ENCODE peak calls at places on chromosomes 11 and 22, in eight cellular contexts. I is skeletal muscle cell; L is activated CD8-positive, alpha-beta memory T cell treated with anti-CD3 and anti-CD28 coated beads for 48 hours; P is iris pigment epithelial cell; Z is NCI-H1694; A is HFFc6; E is smooth muscle cell of the brain vasculature; T is EL. R is an unnamed sample.

GRCh38 chr22:49233507-49234100 is 594.1 kb downstream of the BRD1 start:
- DNase-seq in I (no peak), L (no peak), P (no peak), Z (no peak), A (no peak), E (no peak), T (no peak), R (no peak)

GRCh38 chr22:21865041-21865440 is 2.4 kb downstream of the MAPK1 start:
- DNase-seq in I (peak; percentile 56), L (no peak), P (peak; percentile 93), Z (no peak), A (peak; percentile 83), E (no peak), T (peak; percentile 84), R (peak; percentile 72)

GRCh38 chr11:91263698-91264097 is 960.9 kb upstream of the FAT3 start:
- DNase-seq in I (no peak), L (no peak), P (no peak), Z (no peak), A (no peak), E (no peak), T (no peak), R (no peak)

GRCh38 chr11:1471736-1472135 is 14.8 kb downstream of the MOB2 start:
- DNase-seq in I (no peak), L (no peak), P (no peak), Z (no peak), A (no peak), E (no peak), T (no peak), R (no peak)

GRCh38 chr11:34904421-34904950 is 11.7 kb downstream of the APIP start:
- DNase-seq in I (no peak), L (no peak), P (no peak), Z (no peak), A (no peak), E (no peak), T (no peak), R (no peak)

GRCh38 chr11:72373163-72373562 is 61.2 kb downstream of the CLPB start:
- DNase-seq in I (no peak), L (no peak), P (no peak), Z (no peak), A (no peak), E (no peak), T (no peak), R (no peak)

GRCh38 chr22:24247011-24247507 is 2.2 kb upstream of the GGT5 start:
- DNase-seq in I (no peak), L (no peak), P (peak; percentile 35), Z (no peak), A (no peak), E (no peak), T (no peak), R (peak; percentile 10)

GRCh38 chr11:2839395-2839941 is 46.1 kb downstream of the CDKN1C start:
- DNase-seq in I (no peak), L (no peak), P (no peak), Z (no peak), A (no peak), E (no peak), T (no peak), R (no peak)

GRCh38 chr11:128865490-128865889 is 1.6 kb downstream of the KCNJ1 start:
- DNase-seq in I (no peak), L (no peak), P (no peak), Z (no peak), A (peak; percentile 37), E (no peak), T (peak; percentile 44), R (no peak)

GRCh38 chr22:39290724-39291161 is 28.7 kb downstream of the RPL3 start:
- DNase-seq in I (no peak), L (no peak), P (peak; percentile 84), Z (no peak), A (no peak), E (no peak), T (peak; percentile 58), R (peak; percentile 58)

GRCh38 chr11:135006800-135007199 is 594.8 kb upstream of the B3GAT1 start:
- DNase-seq in I (no peak), L (no peak), P (no peak), Z (peak; percentile 51), A (no peak), E (no peak), T (no peak), R (no peak)

GRCh38 chr11:100680070-100680469 is 7.0 kb upstream of the ARHGAP42 start:
- DNase-seq in I (no peak), L (no peak), P (no peak), Z (peak; percentile 40), A (no peak), E (no peak), T (no peak), R (no peak)

GRCh38 chr11:19117760-19118097 is 761 bp downstream of the ZDHHC13 start:
- DNase-seq in I (no peak), L (no peak), P (no peak), Z (no peak), A (peak; percentile 25), E (no peak), T (no peak), R (no peak)

GRCh38 chr11:119375629-119376196 is 5.8 kb downstream of the USP2 start:
- DNase-seq in I (peak; percentile 69), L (no peak), P (peak; percentile 66), Z (no peak), A (peak; percentile 77), E (no peak), T (peak; percentile 41), R (peak; percentile 76)

GRCh38 chr11:110513521-110514450 is 84.0 kb downstream of the FDX1 start:
- DNase-seq in I (no peak), L (no peak), P (no peak), Z (no peak), A (no peak), E (no peak), T (no peak), R (no peak)

GRCh38 chr11:75013051-75013450 is 24.3 kb downstream of the NEU3 start:
- DNase-seq in I (no peak), L (no peak), P (peak; percentile 66), Z (no peak), A (no peak), E (no peak), T (no peak), R (no peak)

GRCh38 chr11:61023086-61024035 is 51.9 kb downstream of the CD6 start:
- DNase-seq in I (no peak), L (no peak), P (no peak), Z (no peak), A (no peak), E (no peak), T (no peak), R (no peak)

GRCh38 chr11:27858901-27859300 is 158.6 kb upstream of the BDNF start:
- DNase-seq in I (no peak), L (no peak), P (no peak), Z (no peak), A (peak; percentile 19), E (no peak), T (no peak), R (no peak)

GRCh38 chr22:27975381-27976013 is 56.4 kb upstream of the PITPNB start:
- DNase-seq in I (no peak), L (no peak), P (peak; percentile 23), Z (no peak), A (no peak), E (no peak), T (no peak), R (no peak)

GRCh38 chr11:13772223-13773046 is 104.0 kb downstream of the FAR1 start:
- DNase-seq in I (peak; percentile 11), L (no peak), P (peak; percentile 68), Z (peak; percentile 36), A (peak; percentile 52), E (peak; percentile 32), T (peak; percentile 63), R (peak; percentile 25)

GRCh38 chr11:22832315-22833041 is 2.9 kb upstream of the SVIP start:
- DNase-seq in I (no peak), L (no peak), P (peak; percentile 10), Z (no peak), A (no peak), E (no peak), T (peak; percentile 10), R (no peak)

GRCh38 chr11:20243974-20244373 is 83.7 kb upstream of the DBX1 start:
- DNase-seq in I (no peak), L (no peak), P (no peak), Z (no peak), A (no peak), E (no peak), T (no peak), R (no peak)

GRCh38 chr22:43723816-43724215 is 88.3 kb downstream of the EFCAB6 start:
- DNase-seq in I (no peak), L (no peak), P (no peak), Z (no peak), A (no peak), E (no peak), T (no peak), R (no peak)

GRCh38 chr11:134034496-134035381 is 34.1 kb upstream of the JAM3 start:
- DNase-seq in I (no peak), L (no peak), P (no peak), Z (no peak), A (peak; percentile 48), E (no peak), T (no peak), R (no peak)

GRCh38 chr22:46390652-46391301 is 55.3 kb downstream of the TRMU start:
- DNase-seq in I (peak; percentile 20), L (no peak), P (peak; percentile 51), Z (peak; percentile 72), A (no peak), E (peak; percentile 18), T (peak; percentile 67), R (peak; percentile 90)

GRCh38 chr11:133507185-133507584 is 25.1 kb downstream of the OPCML start:
- DNase-seq in I (no peak), L (no peak), P (no peak), Z (no peak), A (no peak), E (no peak), T (no peak), R (no peak)

GRCh38 chr22:26642465-26643367 is 14.7 kb upstream of the MIAT start:
- DNase-seq in I (no peak), L (peak; percentile 55), P (no peak), Z (no peak), A (no peak), E (no peak), T (no peak), R (no peak)

GRCh38 chr11:2698386-2699184 is 1.2 kb downstream of the KCNQ1OT1 start:
- DNase-seq in I (no peak), L (no peak), P (no peak), Z (no peak), A (no peak), E (no peak), T (peak; percentile 14), R (no peak)

GRCh38 chr22:40922484-40923303 is 28.5 kb upstream of the RBX1 start:
- DNase-seq in I (peak; percentile 18), L (no peak), P (peak; percentile 70), Z (peak; percentile 68), A (peak; percentile 69), E (peak; percentile 52), T (peak; percentile 63), R (peak; percentile 42)

GRCh38 chr22:32361257-32361656 is 3.6 kb downstream of the RFPL3 start:
- DNase-seq in I (no peak), L (no peak), P (no peak), Z (no peak), A (no peak), E (no peak), T (no peak), R (no peak)

GRCh38 chr11:130827697-130828377 is 88.4 kb downstream of the SNX19 start:
- DNase-seq in I (no peak), L (no peak), P (peak; percentile 77), Z (no peak), A (peak; percentile 72), E (no peak), T (peak; percentile 85), R (peak; percentile 80)

GRCh38 chr11:14612624-14613023 is 31.0 kb upstream of the PDE3B start:
- DNase-seq in I (no peak), L (no peak), P (no peak), Z (no peak), A (no peak), E (no peak), T (no peak), R (no peak)

GRCh38 chr11:37811349-37811748 is 1213.3 kb upstream of the RAG2 start:
- DNase-seq in I (no peak), L (no peak), P (no peak), Z (no peak), A (no peak), E (no peak), T (no peak), R (no peak)

GRCh38 chr11:96708469-96708868 is 318.7 kb downstream of the JRKL start:
- DNase-seq in I (no peak), L (no peak), P (no peak), Z (no peak), A (no peak), E (no peak), T (no peak), R (no peak)